ENCODE peak calls at places on chromosome 16, in ten cellular contexts. Q is transverse colon; X is GM12891; U is spleen; L is ACHN; K is HFF-Myc; D is tibial nerve; S is stimulated activated CD8-positive, alpha-beta memory T cell treated with anti-CD3 and anti-CD28 coated beads, Interleukin-15, amount 100 ng/mL, for 4 hours; P is uterus; F is hippocampal formation. O is an unnamed sample.

GRCh38 chr16:11224096-11224893 is 31.7 kb downstream of the SOCS1 start:
- DNase-seq in Q (peak), X (peak), U (peak), L (no peak), K (no peak), D (peak), S (peak), P (peak), F (peak), O (peak)

GRCh38 chr16:48684148-48684547 is 74.2 kb upstream of the N4BP1 start:
- DNase-seq in Q (no peak), X (no peak), U (no peak), L (no peak), K (no peak), D (no peak), S (no peak), P (no peak), F (no peak), O (no peak)

GRCh38 chr16:22887445-22887844 is 73.5 kb downstream of the HS3ST2 start:
- DNase-seq in Q (no peak), X (no peak), U (no peak), L (no peak), K (no peak), D (no peak), S (no peak), P (no peak), F (no peak), O (no peak)

GRCh38 chr16:1614226-1615102 is 2.3 kb downstream of the CRAMP1 start:
- DNase-seq in Q (peak), X (peak), U (peak), L (peak), K (no peak), D (no peak), S (no peak), P (no peak), F (no peak), O (no peak)

GRCh38 chr16:2938206-2938605 is 25.9 kb upstream of the KREMEN2 start:
- DNase-seq in Q (no peak), X (no peak), U (no peak), L (no peak), K (no peak), D (no peak), S (no peak), P (no peak), F (no peak), O (no peak)

GRCh38 chr16:29717113-29717512 is 28.7 kb downstream of the C16orf54 start:
- DNase-seq in Q (no peak), X (no peak), U (peak), L (no peak), K (no peak), D (no peak), S (no peak), P (no peak), F (no peak), O (no peak)

GRCh38 chr16:27720731-27721547 is 171.0 kb downstream of the KATNIP start:
- DNase-seq in Q (no peak), X (no peak), U (peak), L (no peak), K (no peak), D (peak), S (no peak), P (no peak), F (peak), O (no peak)

GRCh38 chr16:48041861-48042435 is 113.8 kb downstream of the ABCC12 start:
- DNase-seq in Q (no peak), X (no peak), U (no peak), L (no peak), K (no peak), D (no peak), S (no peak), P (no peak), F (no peak), O (peak)

GRCh38 chr16:74497761-74498160 is 76.5 kb upstream of the CLEC18B start:
- DNase-seq in Q (no peak), X (no peak), U (no peak), L (no peak), K (no peak), D (no peak), S (no peak), P (no peak), F (no peak), O (no peak)